ENCODE peak calls at places on chromosomes 2 and 18, in ten cellular contexts. L is esophagus squamous epithelium, O is A549, A is prostate gland, B is HCT116, D is IMR-90, I is testis, G is adrenal gland, J is stomach, T is esophagus muscularis mucosa. Q is an unnamed sample.

GRCh38 chr2:187964742-187965141 is 326.9 kb upstream of the GULP1 start:
- DNase-seq in L (no peak), O (no peak), A (no peak), B (no peak), D (peak; percentile 74), I (no peak), G (no peak), J (no peak), T (no peak), Q (no peak)

GRCh38 chr2:46460991-46461715 is 18.2 kb upstream of the TMEM247 start:
- DNase-seq in L (peak; percentile 4), O (peak; percentile 76), A (peak; percentile 64), B (peak; percentile 36), D (peak; percentile 65), I (peak; percentile 88), G (peak; percentile 82), J (peak; percentile 87), T (peak; percentile 95), Q (peak; percentile 78)

GRCh38 chr18:74861154-74861553 is 263.5 kb downstream of the ZNF407 start:
- DNase-seq in L (no peak), O (no peak), A (no peak), B (no peak), D (peak; percentile 78), I (no peak), G (no peak), J (no peak), T (no peak), Q (no peak)

GRCh38 chr2:47569658-47570398 is 166.9 kb downstream of the MSH2 start:
- DNase-seq in L (no peak), O (peak; percentile 33), A (no peak), B (no peak), D (peak; percentile 6), I (no peak), G (peak; percentile 7), J (no peak), T (no peak), Q (no peak)

GRCh38 chr2:10862330-10862729 is 49.4 kb upstream of the KCNF1 start:
- DNase-seq in L (no peak), O (no peak), A (no peak), B (no peak), D (no peak), I (no peak), G (no peak), J (no peak), T (no peak), Q (no peak)

GRCh38 chr2:161332568-161332967 is 24.3 kb downstream of the PSMD14 start:
- DNase-seq in L (no peak), O (no peak), A (no peak), B (no peak), D (no peak), I (no peak), G (no peak), J (no peak), T (no peak), Q (no peak)

GRCh38 chr2:111236027-111236426 is 115.3 kb downstream of the BCL2L11 start:
- DNase-seq in L (no peak), O (no peak), A (peak; percentile 86), B (no peak), D (no peak), I (no peak), G (peak; percentile 9), J (peak; percentile 64), T (peak; percentile 50), Q (peak; percentile 66)

GRCh38 chr18:45061359-45061758 is 380.7 kb downstream of the SETBP1 start:
- DNase-seq in L (no peak), O (no peak), A (no peak), B (no peak), D (no peak), I (no peak), G (no peak), J (no peak), T (no peak), Q (no peak)

GRCh38 chr2:190328748-190329147 is 9.1 kb upstream of the HIBCH start:
- DNase-seq in L (no peak), O (peak; percentile 29), A (no peak), B (no peak), D (peak; percentile 33), I (no peak), G (no peak), J (no peak), T (no peak), Q (no peak)

GRCh38 chr2:25313711-25314513 is 27.8 kb downstream of the DNMT3A start:
- DNase-seq in L (no peak), O (no peak), A (no peak), B (no peak), D (no peak), I (no peak), G (no peak), J (no peak), T (no peak), Q (no peak)

GRCh38 chr2:7539760-7540159 is 622.5 kb downstream of the RNF144A start:
- DNase-seq in L (no peak), O (no peak), A (no peak), B (no peak), D (no peak), I (no peak), G (no peak), J (no peak), T (no peak), Q (no peak)

GRCh38 chr2:18855027-18855426 is 265.7 kb upstream of the NT5C1B start:
- DNase-seq in L (no peak), O (peak; percentile 27), A (no peak), B (peak; percentile 6), D (peak; percentile 22), I (no peak), G (no peak), J (no peak), T (no peak), Q (no peak)

GRCh38 chr2:81901017-81901416 is 1596.5 kb upstream of the LRRTM1 start:
- DNase-seq in L (no peak), O (no peak), A (no peak), B (no peak), D (no peak), I (no peak), G (no peak), J (no peak), T (no peak), Q (no peak)
- TF ChIP-seq CTCF in L (no peak), O (no peak), A (no peak), B (peak; percentile 12), D (no peak), I (no peak), G (no peak), J (peak; percentile 26), T (no peak), Q (no peak)

DNA sequence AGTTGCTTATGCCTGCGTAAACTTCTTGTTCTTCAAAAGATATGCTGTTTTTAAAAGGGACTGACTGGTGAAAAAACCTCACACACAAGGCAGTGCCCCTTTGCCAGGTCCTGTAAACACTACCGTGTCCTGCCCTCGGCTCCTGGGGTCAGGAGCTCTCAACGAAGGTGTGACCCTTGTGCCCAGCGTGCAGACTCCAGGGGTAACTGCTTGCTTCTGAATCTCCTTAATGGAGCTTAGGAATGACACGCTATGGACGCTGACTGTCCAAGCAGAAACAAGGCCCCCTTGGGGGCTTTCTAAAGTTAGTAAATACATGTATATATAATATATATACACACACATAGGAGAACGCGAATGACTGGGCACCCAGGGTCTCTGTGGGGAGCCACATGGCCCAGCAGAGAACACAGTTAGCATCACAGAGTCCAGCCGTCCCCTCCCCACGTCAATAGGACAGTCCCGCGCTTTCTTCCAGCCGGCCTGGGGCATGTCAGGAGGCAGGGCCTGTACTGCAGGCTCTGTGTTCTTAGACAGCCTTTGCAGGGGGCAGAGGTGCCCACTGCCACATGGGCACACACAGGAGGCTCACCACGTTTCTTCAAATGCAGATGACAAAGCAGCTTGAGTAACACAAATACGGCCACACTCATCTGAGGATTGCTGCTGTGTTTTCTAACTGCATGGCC is 96.1 kb downstream of the HDAC4 start:
- DNase-seq in L (no peak), O (no peak), A (no peak), B (no peak), D (no peak), I (peak; percentile 14), G (no peak), J (peak; percentile 23), T (no peak), Q (no peak)
- TF ChIP-seq POLR2A in L (no peak), O (no peak), A (no peak), B (no peak), D (no peak), I (no peak), G (no peak), J (no peak), T (no peak), Q (no peak)

DNA sequence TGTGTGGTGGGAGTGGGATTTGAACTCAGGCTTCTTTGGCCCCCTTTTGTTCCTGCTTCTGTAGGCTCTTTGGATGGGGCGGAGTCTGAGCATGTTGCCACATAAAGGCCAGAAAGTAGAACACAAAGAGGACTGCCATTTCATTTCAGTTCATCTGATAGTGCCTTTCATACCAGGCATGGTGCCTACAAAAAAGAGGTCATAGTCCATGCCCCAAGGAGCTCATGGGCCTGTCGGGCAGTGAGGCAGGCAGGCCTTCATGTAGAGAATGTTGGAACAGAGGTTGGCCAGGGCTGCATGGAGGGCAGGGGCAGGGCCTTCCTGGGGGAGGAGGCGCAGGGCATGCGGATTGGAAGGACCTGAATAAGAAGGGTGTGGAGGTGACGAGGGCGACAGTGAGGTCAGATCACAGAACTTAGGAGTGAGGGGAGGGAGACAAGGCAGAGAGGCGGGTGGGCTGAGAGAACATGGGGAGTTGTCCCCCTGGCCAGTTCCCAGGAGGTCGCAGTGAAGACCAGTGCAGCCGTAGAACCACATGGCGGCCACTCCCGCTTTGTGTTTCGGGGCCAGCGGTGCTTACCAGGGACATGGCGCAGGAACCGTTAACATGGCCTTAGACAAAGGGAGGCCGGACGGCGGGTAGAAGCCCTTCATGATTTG is 49.1 kb downstream of the ITGB1BP1 start:
- DNase-seq in L (no peak), O (no peak), A (no peak), B (no peak), D (no peak), I (no peak), G (no peak), J (no peak), T (no peak), Q (no peak)
- H3K4me1 ChIP-seq in L (peaks cover 15% of the 10 kb centered on the region), O (peaks cover 20% of the 10 kb centered on the region), A (no peaks in the 10 kb centered on the region), B (peaks cover 20% of the 10 kb centered on the region), D (peaks cover 27% of the 10 kb centered on the region), I (no peaks in the 10 kb centered on the region), G (peaks cover 6% of the 10 kb centered on the region), J (no peaks in the 10 kb centered on the region), T (peaks cover 20% of the 10 kb centered on the region), Q (no peaks in the 10 kb centered on the region)

GRCh38 chr2:98102878-98103277 is 15.9 kb downstream of the VWA3B start:
- DNase-seq in L (no peak), O (no peak), A (no peak), B (no peak), D (no peak), I (no peak), G (no peak), J (no peak), T (no peak), Q (no peak)

DNA sequence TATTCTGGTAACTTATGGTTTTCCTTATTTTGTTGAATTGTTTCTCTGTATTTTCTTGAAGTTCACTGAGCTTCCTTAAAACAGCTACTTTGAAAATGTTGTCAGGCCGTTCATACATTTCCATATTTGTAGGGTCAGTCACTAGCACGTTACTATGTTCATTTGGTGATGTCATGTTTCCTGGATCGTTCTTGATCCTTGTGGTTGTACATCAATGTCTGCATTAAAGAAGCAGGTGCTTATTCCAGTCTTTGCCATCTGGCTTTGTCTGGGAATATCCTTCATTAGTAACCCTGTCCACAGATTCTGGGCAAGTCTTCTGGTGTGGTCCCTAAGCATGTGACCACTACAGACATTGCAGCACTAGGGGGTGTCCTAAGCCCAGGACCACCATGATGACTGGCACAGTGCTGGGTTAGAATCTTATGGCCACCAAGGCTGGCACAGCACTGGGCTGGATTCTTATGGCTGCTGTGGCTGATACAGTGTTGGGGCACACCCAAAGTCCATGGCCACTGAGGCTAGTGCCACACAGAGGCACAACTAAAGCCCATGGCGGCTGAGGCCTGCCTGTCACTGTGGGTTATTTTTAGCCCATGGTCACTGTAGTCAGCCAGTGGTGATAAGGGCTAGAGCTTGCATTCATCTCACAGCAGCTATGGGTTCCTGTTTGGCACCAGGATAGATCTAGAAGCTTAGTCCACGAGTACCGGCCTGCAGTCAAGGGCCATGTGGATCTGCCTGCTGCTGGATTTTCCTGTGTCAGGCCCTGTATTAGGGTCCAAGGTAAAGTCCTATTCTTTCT is 13.2 kb downstream of the VWA3B start:
- DNase-seq in L (no peak), O (no peak), A (no peak), B (no peak), D (no peak), I (no peak), G (no peak), J (peak; percentile 31), T (no peak), Q (no peak)
- TF ChIP-seq CTCF in L (no peak), O (no peak), A (no peak), B (no peak), D (no peak), I (no peak), G (no peak), J (no peak), T (no peak), Q (no peak)

Q was measured in heart left ventricle.